ENCODE peak calls at places on chromosomes 1 and 21, in nine cellular contexts. K is left colon; I is cardiac muscle cell; F is ureter; C is type B pancreatic cell; W is T-helper 1 cell; V is activated T-cell treated with anti-CD3 and anti-CD28 coated beads, Interleukin-2, amount 50 U/mL, for 1 hour; H is HCEC 1CT; J is heart right ventricle. S is an unnamed sample.

GRCh38 chr21:45617021-45617930 is 26.2 kb upstream of the PCBP3 start:
- DNase-seq in K (no peak), J (no peak), H (no peak), I (no peak), W (no peak), C (no peak), F (no peak), V (peak), S (no peak)

GRCh38 chr1:165738794-165739193 is 29.9 kb downstream of the TMCO1 start:
- DNase-seq in W (no peak), V (no peak), K (no peak), H (no peak), C (no peak), F (no peak), I (no peak), J (no peak), S (no peak)

GRCh38 chr1:52268372-52268771 is 97.6 kb downstream of the CC2D1B start:
- DNase-seq in H (no peak), V (no peak), W (no peak), J (no peak), C (no peak), F (no peak), I (peak), K (no peak), S (no peak)

GRCh38 chr21:34670220-34670961 is 1.6 kb downstream of the CLIC6 start:
- DNase-seq in V (no peak), K (no peak), J (no peak), F (no peak), C (no peak), W (no peak), I (no peak), H (no peak), S (no peak)

GRCh38 chr1:12132078-12132477 is 34.7 kb upstream of the TNFRSF1B start:
- DNase-seq in W (no peak), H (peak), C (no peak), I (no peak), J (no peak), V (no peak), F (no peak), K (no peak), S (no peak)

GRCh38 chr1:214524824-214525223 is 26.6 kb downstream of the PTPN14 start:
- DNase-seq in C (no peak), I (peak), F (no peak), V (no peak), H (peak), K (no peak), W (no peak), J (no peak), S (no peak)

GRCh38 chr1:167538657-167539056 is 14.9 kb downstream of the CREG1 start:
- DNase-seq in J (no peak), K (no peak), H (peak), W (no peak), I (no peak), V (no peak), C (no peak), F (no peak), S (no peak)

GRCh38 chr1:15714438-15715136 is 21.5 kb upstream of the SLC25A34 start:
- DNase-seq in W (no peak), J (peak), H (no peak), V (no peak), K (no peak), I (peak), F (no peak), C (no peak), S (no peak)

GRCh38 chr1:59141267-59141863 is 155.5 kb upstream of the FGGY start:
- DNase-seq in K (no peak), F (no peak), C (no peak), J (peak), V (no peak), W (no peak), H (no peak), I (no peak), S (no peak)

GRCh38 chr1:81492628-81493027 is 308.1 kb upstream of the ADGRL2 start:
- DNase-seq in F (no peak), H (no peak), J (no peak), I (no peak), C (no peak), V (no peak), K (no peak), W (no peak), S (no peak)

GRCh38 chr1:2091611-2092604 is 41.7 kb downstream of the PRKCZ start:
- DNase-seq in C (no peak), J (no peak), I (peak), K (peak), V (peak), H (no peak), F (no peak), W (no peak), S (peak)

GRCh38 chr1:166691476-166691875 is 147.8 kb upstream of the POGK start:
- DNase-seq in I (no peak), C (no peak), W (no peak), K (no peak), F (no peak), H (no peak), V (no peak), J (no peak), S (no peak)

GRCh38 chr1:164651378-164651951 is 92.5 kb downstream of the PBX1 start:
- DNase-seq in J (no peak), C (no peak), I (no peak), W (no peak), V (no peak), K (peak), F (peak), H (peak), S (peak)

GRCh38 chr1:164755674-164756073 is 196.7 kb downstream of the PBX1 start:
- DNase-seq in C (no peak), H (no peak), J (no peak), I (no peak), K (no peak), V (no peak), W (no peak), F (no peak), S (no peak)

GRCh38 chr1:46166521-46167462 is 8.1 kb upstream of the TSPAN1 start:
- DNase-seq in W (no peak), K (no peak), V (peak), C (no peak), F (peak), I (no peak), H (no peak), J (peak), S (peak)

GRCh38 chr1:81801032-81801833 is 499 bp downstream of the ADGRL2 start:
- DNase-seq in W (no peak), F (peak), C (peak), V (no peak), I (peak), J (peak), K (peak), H (peak), S (peak)

GRCh38 chr1:203046984-203047630 is 20.8 kb downstream of the PPFIA4 start:
- DNase-seq in V (no peak), K (no peak), W (no peak), C (no peak), F (no peak), J (no peak), I (peak), H (peak), S (no peak)

GRCh38 chr1:10904396-10905358 is 107.8 kb upstream of the TARDBP start:
- DNase-seq in K (no peak), I (peak), V (no peak), J (no peak), H (no peak), W (no peak), F (no peak), C (no peak), S (no peak)

GRCh38 chr1:223123238-223123976 is 19.6 kb downstream of the TLR5 start:
- DNase-seq in V (peak), F (peak), H (peak), J (peak), W (peak), K (no peak), C (no peak), I (peak), S (peak)

GRCh38 chr1:198776602-198777029 is 137.8 kb downstream of the PTPRC start:
- DNase-seq in H (peak), J (peak), C (no peak), F (no peak), V (no peak), I (peak), K (peak), W (no peak), S (no peak)

S was measured in Peyer's patch.